ENCODE peak calls at places on chromosomes 3 and 15, in six cellular contexts. Y is esophagus squamous epithelium, E is uterus, B is NCI-H748 treated with DMSO at 0.1 percent for 48 hours, Z is neuronal stem cell, F is upper lobe of right lung. V is an unnamed sample.

GRCh38 chr3:194805546-194805945 is 119.9 kb downstream of the FAM43A start:
- DNase-seq in Y (no peak), E (no peak), B (no peak), Z (no peak), F (no peak), V (no peak)

GRCh38 chr3:101203411-101203810 is 117.0 kb downstream of the IMPG2 start:
- DNase-seq in Y (no peak), E (no peak), B (no peak), Z (no peak), F (no peak), V (no peak)

GRCh38 chr3:126668450-126669401 is 13.8 kb upstream of the TXNRD3 start:
- DNase-seq in Y (no peak), E (no peak), B (no peak), Z (no peak), F (no peak), V (no peak)

GRCh38 chr3:99562138-99562537 is 76.3 kb upstream of the COL8A1 start:
- DNase-seq in Y (no peak), E (no peak), B (no peak), Z (peak; percentile 23), F (no peak), V (peak; percentile 48)

GRCh38 chr15:85897818-85898717 is 103.3 kb upstream of the KLHL25 start:
- DNase-seq in Y (no peak), E (no peak), B (no peak), Z (no peak), F (no peak), V (peak; percentile 66)

GRCh38 chr15:25391971-25392733 is 46.7 kb downstream of the UBE3A start:
- DNase-seq in Y (no peak), E (no peak), B (no peak), Z (no peak), F (no peak), V (no peak)

GRCh38 chr3:51971350-51971749 is 2.5 kb downstream of the ABHD14B start:
- DNase-seq in Y (no peak), E (no peak), B (no peak), Z (no peak), F (no peak), V (no peak)

GRCh38 chr3:177525414-177525813 is 328.1 kb upstream of the TBL1XR1 start:
- DNase-seq in Y (no peak), E (no peak), B (no peak), Z (no peak), F (no peak), V (no peak)

GRCh38 chr3:72560857-72561675 is 287.2 kb downstream of the SHQ1 start:
- DNase-seq in Y (no peak), E (no peak), B (no peak), Z (no peak), F (no peak), V (no peak)

GRCh38 chr3:83928391-83928790 is 1030.4 kb upstream of the CADM2 start:
- DNase-seq in Y (no peak), E (no peak), B (no peak), Z (no peak), F (no peak), V (no peak)

GRCh38 chr15:45199136-45199810 is 11.5 kb upstream of the SHF start:
- DNase-seq in Y (no peak), E (no peak), B (peak; percentile 54), Z (peak; percentile 48), F (no peak), V (no peak)

GRCh38 chr3:52396907-52397591 is 47.9 kb downstream of the SEMA3G start:
- DNase-seq in Y (no peak), E (no peak), B (no peak), Z (no peak), F (peak; percentile 46), V (no peak)

GRCh38 chr3:51637941-51638471 is 33.0 kb upstream of the TEX264 start:
- DNase-seq in Y (no peak), E (no peak), B (no peak), Z (peak; percentile 17), F (no peak), V (peak; percentile 59)

GRCh38 chr15:75349851-75350588 is 3.2 kb downstream of the NEIL1 start:
- DNase-seq in Y (no peak), E (no peak), B (no peak), Z (no peak), F (peak; percentile 38), V (peak; percentile 38)

GRCh38 chr15:97941572-97941971 is 18.9 kb upstream of the ARRDC4 start:
- DNase-seq in Y (no peak), E (no peak), B (no peak), Z (no peak), F (no peak), V (no peak)

GRCh38 chr3:104291878-104292277 is 1074.8 kb upstream of the ALCAM start:
- DNase-seq in Y (no peak), E (no peak), B (no peak), Z (no peak), F (no peak), V (no peak)

GRCh38 chr15:66966256-66966655 is 99.1 kb upstream of the SMAD3 start:
- DNase-seq in Y (no peak), E (no peak), B (no peak), Z (no peak), F (no peak), V (no peak)

GRCh38 chr15:28914483-28915023 is 28.8 kb downstream of the APBA2 start:
- DNase-seq in Y (no peak), E (no peak), B (no peak), Z (no peak), F (peak; percentile 46), V (no peak)

GRCh38 chr3:80696280-80696679 is 928.5 kb upstream of the ROBO1 start:
- DNase-seq in Y (no peak), E (no peak), B (peak; percentile 25), Z (no peak), F (no peak), V (no peak)

GRCh38 chr3:36373084-36373483 is 7.2 kb upstream of the STAC start:
- DNase-seq in Y (no peak), E (peak; percentile 19), B (no peak), Z (no peak), F (no peak), V (no peak)

GRCh38 chr3:96712792-96713191 is 101.6 kb upstream of the EPHA6 start:
- DNase-seq in Y (no peak), E (no peak), B (no peak), Z (no peak), F (no peak), V (no peak)

GRCh38 chr3:36649078-36649477 is 115.3 kb downstream of the DCLK3 start:
- DNase-seq in Y (no peak), E (no peak), B (no peak), Z (no peak), F (no peak), V (no peak)

GRCh38 chr15:60634815-60635214 is 155.9 kb upstream of the ICE2 start:
- DNase-seq in Y (no peak), E (no peak), B (no peak), Z (no peak), F (no peak), V (no peak)

GRCh38 chr3:102936511-102936910 is 501.7 kb downstream of the ZPLD1 start:
- DNase-seq in Y (no peak), E (no peak), B (no peak), Z (no peak), F (no peak), V (no peak)

GRCh38 chr3:187939891-187940290 is 194.6 kb upstream of the BCL6 start:
- DNase-seq in Y (no peak), E (no peak), B (no peak), Z (no peak), F (no peak), V (no peak)

GRCh38 chr3:27607370-27607769 is 114.8 kb downstream of the EOMES start:
- DNase-seq in Y (no peak), E (no peak), B (no peak), Z (no peak), F (no peak), V (peak; percentile 48)

GRCh38 chr3:97838393-97838792 is 16.6 kb downstream of the CRYBG3 start:
- DNase-seq in Y (no peak), E (no peak), B (no peak), Z (no peak), F (no peak), V (no peak)

GRCh38 chr15:98003528-98003927 is 43.0 kb downstream of the ARRDC4 start:
- DNase-seq in Y (no peak), E (no peak), B (no peak), Z (no peak), F (no peak), V (no peak)

V was measured in ecto neural progenitor cell.